ENCODE peak calls at places on chromosomes 6 and 20, in nine cellular contexts. One of them, this sample, is unnamed.
A peak's percentile ranks its signal among the peaks of the same experiment; 100 is the strongest.

GRCh38 chr20:31475472-31476312 is 604 bp downstream of the REM1 start:
- DNase-seq in AG09319: no peak
- DNase-seq in HFF-Myc: no peak
- DNase-seq in psoas muscle: no peak
- DNase-seq in ascending aorta: no peak
- DNase-seq in A549: no peak
- DNase-seq in cardiac muscle cell: no peak
- DNase-seq in CD4-positive, alpha-beta T cell: no peak
- DNase-seq in fibroblast of the aortic adventitia: no peak
- DNase-seq in this sample: no peak

GRCh38 chr6:55704421-55704820 is 125.4 kb upstream of the HMGCLL1 start:
- DNase-seq in AG09319: peak; percentile 12
- DNase-seq in HFF-Myc: no peak
- DNase-seq in psoas muscle: no peak
- DNase-seq in ascending aorta: no peak
- DNase-seq in A549: no peak
- DNase-seq in cardiac muscle cell: peak; percentile 40
- DNase-seq in CD4-positive, alpha-beta T cell: no peak
- DNase-seq in fibroblast of the aortic adventitia: peak; percentile 73
- DNase-seq in this sample: no peak

GRCh38 chr6:44133003-44133931 is 5.9 kb downstream of the TMEM63B start:
- DNase-seq in AG09319: no peak
- DNase-seq in HFF-Myc: no peak
- DNase-seq in psoas muscle: peak; percentile 44
- DNase-seq in ascending aorta: no peak
- DNase-seq in A549: peak; percentile 35
- DNase-seq in cardiac muscle cell: peak; percentile 63
- DNase-seq in CD4-positive, alpha-beta T cell: no peak
- DNase-seq in fibroblast of the aortic adventitia: peak; percentile 57
- DNase-seq in this sample: peak; percentile 42

GRCh38 chr6:17902953-17903352 is 84.5 kb downstream of the KIF13A start:
- DNase-seq in AG09319: no peak
- DNase-seq in HFF-Myc: no peak
- DNase-seq in psoas muscle: no peak
- DNase-seq in ascending aorta: no peak
- DNase-seq in A549: no peak
- DNase-seq in cardiac muscle cell: no peak
- DNase-seq in CD4-positive, alpha-beta T cell: no peak
- DNase-seq in fibroblast of the aortic adventitia: no peak
- DNase-seq in this sample: no peak

GRCh38 chr6:146770965-146771735 is 172.4 kb downstream of the ADGB start:
- DNase-seq in AG09319: no peak
- DNase-seq in HFF-Myc: no peak
- DNase-seq in psoas muscle: peak; percentile 37
- DNase-seq in ascending aorta: peak; percentile 9
- DNase-seq in A549: no peak
- DNase-seq in cardiac muscle cell: peak; percentile 13
- DNase-seq in CD4-positive, alpha-beta T cell: peak; percentile 24
- DNase-seq in fibroblast of the aortic adventitia: no peak
- DNase-seq in this sample: no peak

GRCh38 chr20:41299899-41300298 is 17.6 kb downstream of the ZHX3 start:
- DNase-seq in AG09319: no peak
- DNase-seq in HFF-Myc: no peak
- DNase-seq in psoas muscle: no peak
- DNase-seq in ascending aorta: no peak
- DNase-seq in A549: no peak
- DNase-seq in cardiac muscle cell: no peak
- DNase-seq in CD4-positive, alpha-beta T cell: no peak
- DNase-seq in fibroblast of the aortic adventitia: no peak
- DNase-seq in this sample: no peak

GRCh38 chr6:116672306-116672705 is 3.7 kb upstream of the ZUP1 start:
- DNase-seq in AG09319: no peak
- DNase-seq in HFF-Myc: no peak
- DNase-seq in psoas muscle: no peak
- DNase-seq in ascending aorta: no peak
- DNase-seq in A549: no peak
- DNase-seq in cardiac muscle cell: no peak
- DNase-seq in CD4-positive, alpha-beta T cell: no peak
- DNase-seq in fibroblast of the aortic adventitia: no peak
- DNase-seq in this sample: no peak

GRCh38 chr6:28794175-28795002 is 129.4 kb downstream of the TRIM27 start:
- DNase-seq in AG09319: no peak
- DNase-seq in HFF-Myc: no peak
- DNase-seq in psoas muscle: no peak
- DNase-seq in ascending aorta: no peak
- DNase-seq in A549: no peak
- DNase-seq in cardiac muscle cell: peak; percentile 65
- DNase-seq in CD4-positive, alpha-beta T cell: no peak
- DNase-seq in fibroblast of the aortic adventitia: peak; percentile 43
- DNase-seq in this sample: no peak

GRCh38 chr6:29516108-29516507 is 28.4 kb upstream of the MAS1L start:
- DNase-seq in AG09319: no peak
- DNase-seq in HFF-Myc: peak; percentile 24
- DNase-seq in psoas muscle: no peak
- DNase-seq in ascending aorta: no peak
- DNase-seq in A549: no peak
- DNase-seq in cardiac muscle cell: no peak
- DNase-seq in CD4-positive, alpha-beta T cell: peak; percentile 19
- DNase-seq in fibroblast of the aortic adventitia: peak; percentile 1
- DNase-seq in this sample: no peak

GRCh38 chr20:47454298-47455132 is 47.2 kb upstream of the NCOA3 start:
- DNase-seq in AG09319: no peak
- DNase-seq in HFF-Myc: no peak
- DNase-seq in psoas muscle: no peak
- DNase-seq in ascending aorta: no peak
- DNase-seq in A549: no peak
- DNase-seq in cardiac muscle cell: peak; percentile 54
- DNase-seq in CD4-positive, alpha-beta T cell: no peak
- DNase-seq in fibroblast of the aortic adventitia: no peak
- DNase-seq in this sample: no peak

GRCh38 chr20:50273601-50274491 is 83.2 kb downstream of the CEBPB start:
- DNase-seq in AG09319: no peak
- DNase-seq in HFF-Myc: no peak
- DNase-seq in psoas muscle: peak; percentile 71
- DNase-seq in ascending aorta: no peak
- DNase-seq in A549: no peak
- DNase-seq in cardiac muscle cell: no peak
- DNase-seq in CD4-positive, alpha-beta T cell: no peak
- DNase-seq in fibroblast of the aortic adventitia: no peak
- DNase-seq in this sample: no peak

GRCh38 chr6:136683209-136683941 is 108.9 kb downstream of the MAP3K5 start:
- DNase-seq in AG09319: no peak
- DNase-seq in HFF-Myc: no peak
- DNase-seq in psoas muscle: no peak
- DNase-seq in ascending aorta: no peak
- DNase-seq in A549: no peak
- DNase-seq in cardiac muscle cell: no peak
- DNase-seq in CD4-positive, alpha-beta T cell: no peak
- DNase-seq in fibroblast of the aortic adventitia: no peak
- DNase-seq in this sample: no peak

GRCh38 chr20:41436679-41437078 is 70.1 kb upstream of the EMILIN3 start:
- DNase-seq in AG09319: peak; percentile 22
- DNase-seq in HFF-Myc: no peak
- DNase-seq in psoas muscle: no peak
- DNase-seq in ascending aorta: no peak
- DNase-seq in A549: no peak
- DNase-seq in cardiac muscle cell: peak; percentile 78
- DNase-seq in CD4-positive, alpha-beta T cell: no peak
- DNase-seq in fibroblast of the aortic adventitia: no peak
- DNase-seq in this sample: no peak

GRCh38 chr6:104771258-104771832 is 88.4 kb downstream of the HACE1 start:
- DNase-seq in AG09319: no peak
- DNase-seq in HFF-Myc: no peak
- DNase-seq in psoas muscle: no peak
- DNase-seq in ascending aorta: no peak
- DNase-seq in A549: peak; percentile 6
- DNase-seq in cardiac muscle cell: peak; percentile 62
- DNase-seq in CD4-positive, alpha-beta T cell: no peak
- DNase-seq in fibroblast of the aortic adventitia: peak; percentile 50
- DNase-seq in this sample: no peak

GRCh38 chr6:33779305-33779704 is 9.6 kb downstream of the LEMD2 start:
- DNase-seq in AG09319: no peak
- DNase-seq in HFF-Myc: no peak
- DNase-seq in psoas muscle: no peak
- DNase-seq in ascending aorta: no peak
- DNase-seq in A549: no peak
- DNase-seq in cardiac muscle cell: no peak
- DNase-seq in CD4-positive, alpha-beta T cell: no peak
- DNase-seq in fibroblast of the aortic adventitia: no peak
- DNase-seq in this sample: no peak
- TF ChIP-seq CTCF in AG09319: no peak
- TF ChIP-seq CTCF in HFF-Myc: peak; percentile 13
- TF ChIP-seq CTCF in psoas muscle: no peak
- TF ChIP-seq CTCF in ascending aorta: no peak
- TF ChIP-seq CTCF in A549: no peak
- TF ChIP-seq CTCF in cardiac muscle cell: no peak
- TF ChIP-seq CTCF in CD4-positive, alpha-beta T cell: no peak
- TF ChIP-seq CTCF in fibroblast of the aortic adventitia: no peak
- TF ChIP-seq CTCF in this sample: peak; percentile 32

GRCh38 chr6:111871207-111871606 is 2.0 kb downstream of the FYN start:
- DNase-seq in AG09319: no peak
- DNase-seq in HFF-Myc: no peak
- DNase-seq in psoas muscle: no peak
- DNase-seq in ascending aorta: no peak
- DNase-seq in A549: no peak
- DNase-seq in cardiac muscle cell: no peak
- DNase-seq in CD4-positive, alpha-beta T cell: no peak
- DNase-seq in fibroblast of the aortic adventitia: peak; percentile 34
- DNase-seq in this sample: no peak

GRCh38 chr6:111871725-111872520 is 1.3 kb downstream of the FYN start:
- DNase-seq in AG09319: no peak
- DNase-seq in HFF-Myc: no peak
- DNase-seq in psoas muscle: no peak
- DNase-seq in ascending aorta: no peak
- DNase-seq in A549: peak; percentile 10
- DNase-seq in cardiac muscle cell: peak; percentile 47
- DNase-seq in CD4-positive, alpha-beta T cell: peak; percentile 23
- DNase-seq in fibroblast of the aortic adventitia: peak; percentile 51
- DNase-seq in this sample: peak; percentile 61

GRCh38 chr6:111874030-111874425 is 776 bp upstream of the FYN start:
- DNase-seq in AG09319: no peak
- DNase-seq in HFF-Myc: no peak
- DNase-seq in psoas muscle: peak; percentile 27
- DNase-seq in ascending aorta: no peak
- DNase-seq in A549: no peak
- DNase-seq in cardiac muscle cell: peak; percentile 27
- DNase-seq in CD4-positive, alpha-beta T cell: peak; percentile 46
- DNase-seq in fibroblast of the aortic adventitia: no peak
- DNase-seq in this sample: peak; percentile 17

GRCh38 chr6:111872521-111873177 is 603 bp downstream of the FYN start:
- DNase-seq in AG09319: no peak
- DNase-seq in HFF-Myc: no peak
- DNase-seq in psoas muscle: peak; percentile 45
- DNase-seq in ascending aorta: no peak
- DNase-seq in A549: no peak
- DNase-seq in cardiac muscle cell: no peak
- DNase-seq in CD4-positive, alpha-beta T cell: peak; percentile 44
- DNase-seq in fibroblast of the aortic adventitia: peak; percentile 55
- DNase-seq in this sample: peak; percentile 67

DNA sequence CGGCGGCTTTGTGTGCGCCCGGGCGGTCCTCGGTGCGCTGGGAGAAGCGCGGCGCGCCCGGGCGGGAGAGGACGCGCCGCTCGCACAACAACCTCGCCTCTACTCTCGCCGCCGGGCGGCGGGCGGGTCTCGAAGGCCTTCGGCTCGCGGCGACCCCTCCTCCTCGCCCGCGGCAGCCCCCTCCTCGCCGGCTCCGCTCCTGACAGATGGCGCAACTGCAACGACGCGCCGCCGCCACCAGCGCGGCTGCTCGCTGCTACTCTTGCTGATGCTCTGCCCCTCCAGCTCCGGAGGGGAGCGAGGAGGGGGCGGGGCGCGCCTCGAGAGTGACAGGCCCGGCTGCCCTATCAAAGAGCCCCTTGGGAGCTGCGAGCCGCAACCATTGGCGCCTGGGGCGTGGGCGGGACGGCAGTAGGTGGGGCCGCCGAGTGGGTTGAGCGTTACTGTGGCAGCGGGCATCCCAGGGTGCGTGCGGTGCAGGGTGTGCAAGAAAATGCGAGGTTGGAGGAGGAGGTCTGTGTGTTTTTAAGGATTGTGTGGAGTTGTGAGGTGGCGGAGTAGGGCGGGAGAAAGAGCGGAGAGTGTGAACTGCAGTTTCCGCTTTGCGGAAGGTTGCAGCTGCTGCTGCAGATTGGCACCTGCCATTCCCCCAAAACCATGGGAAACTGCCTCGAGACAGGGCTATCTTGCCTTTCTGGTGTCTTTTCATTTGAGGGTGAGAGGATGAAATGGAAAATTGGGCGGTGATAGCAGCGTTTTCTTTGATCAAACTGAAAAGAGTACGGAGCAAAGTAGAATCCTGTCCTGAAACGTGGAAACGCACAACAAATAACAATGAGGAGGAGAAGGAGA is at the start of gene FYN:
- DNase-seq in AG09319: peak; percentile 91
- DNase-seq in HFF-Myc: peak; percentile 65
- DNase-seq in psoas muscle: peak; percentile 98
- DNase-seq in ascending aorta: peak; percentile 93
- DNase-seq in A549: peak; percentile 91
- DNase-seq in cardiac muscle cell: peak; percentile 98
- DNase-seq in CD4-positive, alpha-beta T cell: peak; percentile 99
- DNase-seq in fibroblast of the aortic adventitia: peak; percentile 93
- DNase-seq in this sample: peak; percentile 100
- TF ChIP-seq CTCF in AG09319: peak; percentile 2
- TF ChIP-seq CTCF in HFF-Myc: no peak
- TF ChIP-seq CTCF in psoas muscle: peak; percentile 37
- TF ChIP-seq CTCF in ascending aorta: peak; percentile 72
- TF ChIP-seq CTCF in A549: no peak
- TF ChIP-seq CTCF in cardiac muscle cell: no peak
- TF ChIP-seq CTCF in CD4-positive, alpha-beta T cell: no peak
- TF ChIP-seq CTCF in fibroblast of the aortic adventitia: peak; percentile 49
- TF ChIP-seq CTCF in this sample: peak; percentile 38

DNA sequence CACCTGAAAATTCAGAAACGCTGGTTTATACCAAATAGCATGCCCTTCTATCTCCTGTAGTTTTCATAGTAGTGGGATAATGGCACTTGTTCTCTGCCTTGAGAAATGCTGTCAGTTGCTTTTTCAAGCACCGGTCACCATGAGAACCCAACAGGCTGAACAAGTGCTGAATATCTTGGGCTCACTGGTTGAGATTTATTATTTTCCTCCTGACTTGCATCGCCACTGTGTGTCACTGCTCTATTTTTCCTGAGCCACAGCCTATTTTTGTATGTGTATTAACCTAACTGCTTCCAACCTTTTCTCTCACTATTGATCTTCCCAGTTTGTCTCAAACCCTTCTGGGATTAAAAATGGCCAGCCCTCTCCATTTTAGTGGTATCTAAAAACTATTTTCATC is 71.9 kb downstream of the OPN5 start:
- DNase-seq in AG09319: no peak
- DNase-seq in HFF-Myc: no peak
- DNase-seq in psoas muscle: no peak
- DNase-seq in ascending aorta: no peak
- DNase-seq in A549: no peak
- DNase-seq in cardiac muscle cell: no peak
- DNase-seq in CD4-positive, alpha-beta T cell: no peak
- DNase-seq in fibroblast of the aortic adventitia: no peak
- DNase-seq in this sample: no peak
- TF ChIP-seq CTCF in AG09319: no peak
- TF ChIP-seq CTCF in HFF-Myc: no peak
- TF ChIP-seq CTCF in psoas muscle: no peak
- TF ChIP-seq CTCF in ascending aorta: no peak
- TF ChIP-seq CTCF in A549: no peak
- TF ChIP-seq CTCF in cardiac muscle cell: no peak
- TF ChIP-seq CTCF in CD4-positive, alpha-beta T cell: no peak
- TF ChIP-seq CTCF in fibroblast of the aortic adventitia: no peak
- TF ChIP-seq CTCF in this sample: no peak

GRCh38 chr6:159693128-159693893 is at the start of gene SOD2:
- DNase-seq in AG09319: peak; percentile 55
- DNase-seq in HFF-Myc: no peak
- DNase-seq in psoas muscle: peak; percentile 91
- DNase-seq in ascending aorta: no peak
- DNase-seq in A549: peak; percentile 62
- DNase-seq in cardiac muscle cell: peak; percentile 91
- DNase-seq in CD4-positive, alpha-beta T cell: peak; percentile 76
- DNase-seq in fibroblast of the aortic adventitia: peak; percentile 80
- DNase-seq in this sample: peak; percentile 88
- TF ChIP-seq CTCF in AG09319: no peak
- TF ChIP-seq CTCF in HFF-Myc: no peak
- TF ChIP-seq CTCF in psoas muscle: no peak
- TF ChIP-seq CTCF in ascending aorta: no peak
- TF ChIP-seq CTCF in A549: no peak
- TF ChIP-seq CTCF in cardiac muscle cell: no peak
- TF ChIP-seq CTCF in CD4-positive, alpha-beta T cell: no peak
- TF ChIP-seq CTCF in fibroblast of the aortic adventitia: no peak
- TF ChIP-seq CTCF in this sample: no peak